ENCODE peak calls at places on chromosome 3, in five cellular contexts. X, S, C, H and Z are unnamed samples.

GRCh38 chr3:14254812-14255702 is 76.4 kb downstream of the LSM3 start:
- DNase-seq in H (no peak), S (no peak), C (no peak), X (no peak), Z (no peak)

GRCh38 chr3:58161435-58162398 is 49.1 kb downstream of the DNASE1L3 start:
- DNase-seq in S (peak), C (no peak), X (no peak), H (peak), Z (peak)

GRCh38 chr3:170893894-170894293 is 14.5 kb downstream of the EIF5A2 start:
- DNase-seq in H (no peak), X (no peak), C (no peak), S (no peak), Z (no peak)

GRCh38 chr3:192515661-192516040 is 211.7 kb downstream of the FGF12 start:
- DNase-seq in X (no peak), S (no peak), H (no peak), C (no peak), Z (no peak)

GRCh38 chr3:195532858-195533257 is 10.3 kb downstream of the PPP1R2 start:
- DNase-seq in H (no peak), S (no peak), C (no peak), X (no peak), Z (no peak)

GRCh38 chr3:126451511-126451910 is 24.2 kb downstream of the ZXDC start:
- DNase-seq in H (peak), S (peak), C (no peak), X (no peak), Z (no peak)

GRCh38 chr3:13419356-13420050 is 619 bp downstream of the NUP210 start:
- DNase-seq in H (peak), C (no peak), S (no peak), X (no peak), Z (peak)

GRCh38 chr3:99896482-99896881 is 78.8 kb downstream of the CMSS1 start:
- DNase-seq in X (no peak), H (no peak), C (no peak), S (no peak), Z (no peak)

GRCh38 chr3:72191211-72191960 is 406.4 kb upstream of the PROK2 start:
- DNase-seq in X (no peak), S (no peak), C (no peak), H (no peak), Z (no peak)

GRCh38 chr3:102737353-102737752 is 302.5 kb downstream of the ZPLD1 start:
- DNase-seq in S (no peak), H (no peak), X (no peak), C (no peak), Z (no peak)

GRCh38 chr3:131630117-131630516 is 127.3 kb upstream of the MRPL3 start:
- DNase-seq in S (no peak), X (no peak), C (peak), H (no peak), Z (no peak)

GRCh38 chr3:119331661-119332060 is 37.5 kb downstream of the ARHGAP31 start:
- DNase-seq in S (no peak), C (no peak), H (no peak), X (no peak), Z (no peak)

GRCh38 chr3:133384331-133385027 is 15.4 kb upstream of the BFSP2 start:
- DNase-seq in H (peak), X (peak), C (no peak), S (no peak), Z (peak)
- TF ChIP-seq POLR2AphosphoS5 in H (no peak), X (no peak), C (no peak), S (no peak), Z (no peak)

GRCh38 chr3:155854147-155854940 is at the start of gene SLC33A1:
- DNase-seq in S (peak), C (peak), H (peak), X (peak), Z (peak)
- TF ChIP-seq EP300 in S (no peak), C (peak), H (no peak), X (peak), Z (no peak)

DNA sequence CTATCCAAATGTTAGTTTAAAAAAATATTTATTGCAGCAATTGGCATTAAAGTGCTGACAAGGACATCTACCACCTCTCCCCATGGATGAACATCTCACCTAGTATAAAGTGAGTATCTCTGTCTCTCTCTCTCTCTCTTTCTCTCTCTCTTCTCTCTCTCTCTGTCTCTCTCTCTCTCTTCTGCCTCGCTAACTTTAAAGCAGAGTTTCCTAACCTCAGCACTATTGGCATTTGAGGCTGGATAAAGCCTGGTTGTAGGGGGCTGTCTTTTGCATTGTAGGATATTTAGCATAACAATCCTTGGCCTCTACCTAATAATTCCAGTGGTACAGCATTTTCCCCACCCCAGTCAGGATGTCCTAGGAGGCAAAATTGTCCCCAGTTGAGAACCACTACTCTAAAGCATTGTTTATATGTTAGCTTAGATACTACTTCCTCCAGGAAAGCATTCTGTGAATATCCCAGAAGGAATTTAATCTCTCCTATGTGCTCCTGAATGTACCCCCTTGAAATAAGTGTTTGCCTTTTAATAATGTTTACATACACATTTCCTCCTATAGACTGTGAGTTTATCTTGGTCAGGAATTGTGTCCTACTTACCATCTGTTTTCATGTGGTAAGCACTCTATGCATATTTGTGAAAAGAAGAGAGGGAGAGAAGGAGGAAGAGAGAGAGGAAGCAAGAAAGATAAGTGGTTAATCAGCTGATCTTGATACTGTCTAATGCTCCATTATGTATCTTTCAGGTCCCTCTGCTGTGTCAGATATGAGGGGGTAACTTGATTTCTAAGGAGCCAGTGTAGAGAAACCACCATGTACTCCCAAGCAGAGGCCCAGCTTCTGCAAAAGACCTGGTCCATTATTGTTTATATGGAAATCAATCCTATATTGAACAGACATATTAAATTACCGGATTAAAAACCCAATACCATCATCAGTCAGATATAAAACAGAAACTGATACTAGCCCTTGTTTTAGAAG is 346.6 kb downstream of the RBMS3 start:
- DNase-seq in X (no peak), S (no peak), C (no peak), H (no peak), Z (no peak)
- TF ChIP-seq POLR2AphosphoS5 in X (no peak), S (no peak), C (no peak), H (no peak), Z (no peak)

DNA sequence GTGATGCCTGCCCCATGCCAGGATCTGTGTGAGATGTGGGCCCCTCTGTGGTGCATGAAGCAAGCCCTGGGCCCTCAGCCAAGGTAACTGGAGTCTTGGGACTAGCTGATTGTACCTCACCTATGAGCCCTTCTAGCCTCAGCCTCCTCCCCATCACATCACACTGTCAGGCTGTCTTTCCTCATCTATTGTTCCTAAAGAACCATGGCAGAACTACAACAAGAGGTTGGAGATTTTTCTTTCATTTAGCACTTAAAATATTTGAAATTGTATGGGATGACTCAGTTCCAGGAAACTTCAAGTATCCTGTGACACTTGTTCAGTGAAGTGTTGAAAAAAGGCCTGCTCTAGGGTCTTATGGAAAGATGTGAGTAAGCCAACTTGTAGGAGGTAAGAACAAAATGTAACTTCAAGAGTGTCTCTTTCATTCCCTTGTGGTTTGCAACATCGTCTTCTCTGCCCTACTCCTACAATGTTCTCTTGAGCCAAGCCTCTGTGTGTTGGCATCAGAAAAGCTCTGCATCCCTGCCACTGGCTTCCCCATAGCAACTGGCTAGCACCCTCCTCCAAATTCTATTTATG is 58.7 kb upstream of the TIPARP start:
- DNase-seq in H (no peak), S (no peak), X (no peak), C (no peak), Z (no peak)
- TF ChIP-seq EP300 in H (no peak), S (no peak), X (no peak), C (no peak), Z (no peak)

GRCh38 chr3:138774529-138775253 is 60.0 kb downstream of the PIK3CB start:
- DNase-seq in X (peak), H (peak), C (no peak), S (peak), Z (peak)
- TF ChIP-seq POLR2AphosphoS5 in X (no peak), H (peak), C (no peak), S (no peak), Z (no peak)

DNA sequence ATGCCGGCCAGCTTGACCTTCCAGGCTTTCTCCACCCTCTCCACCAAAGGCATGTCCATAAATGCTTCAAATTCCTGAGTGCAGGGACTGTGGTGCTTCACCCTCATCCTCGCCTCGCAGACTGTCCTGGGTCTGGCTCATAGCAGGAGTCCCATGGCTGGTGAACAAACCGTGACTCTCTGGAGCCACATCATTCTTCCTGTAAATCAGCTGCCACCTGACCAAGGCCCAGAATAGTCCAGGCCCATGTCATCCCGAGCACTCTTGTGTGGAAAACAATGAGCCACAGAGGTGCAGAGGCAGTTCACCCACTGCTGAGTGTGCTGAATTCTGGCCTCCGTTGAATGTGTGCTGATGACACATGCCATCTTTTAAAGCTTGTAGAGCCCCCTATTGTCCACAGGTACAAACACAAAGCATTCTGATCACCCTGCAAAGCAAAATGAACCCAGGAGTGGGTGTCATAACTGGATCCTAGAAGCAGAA is 68.6 kb downstream of the ABHD5 start:
- DNase-seq in C (no peak), S (no peak), X (peak), H (no peak), Z (no peak)
- TF ChIP-seq EP300 in C (no peak), S (no peak), X (no peak), H (no peak), Z (no peak)

DNA sequence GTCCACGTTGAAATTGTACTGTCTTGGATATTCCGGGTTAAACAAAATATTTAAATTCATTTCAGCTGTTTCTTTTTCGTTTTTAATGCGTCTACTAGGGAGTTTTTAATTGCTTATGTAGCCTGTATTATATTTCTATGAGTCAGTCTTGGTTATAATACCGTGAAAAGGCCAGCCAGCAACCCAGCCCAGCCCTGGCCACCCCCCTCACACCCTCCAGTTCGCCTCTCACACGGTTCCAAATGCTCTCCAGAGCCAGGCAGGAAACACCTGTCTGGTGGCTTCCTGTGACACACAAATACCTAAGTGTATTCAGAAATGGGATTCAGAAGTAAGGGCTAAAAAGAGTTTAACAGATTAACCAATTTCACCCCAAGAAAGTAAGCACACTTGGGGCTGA is 4.4 kb downstream of the SH3BP5 start:
- DNase-seq in C (no peak), X (no peak), S (no peak), H (no peak), Z (peak)
- TF ChIP-seq POLR2AphosphoS5 in C (no peak), X (no peak), S (no peak), H (no peak), Z (peak)